ENCODE peak calls at places on chromosomes 5 and 9, in four cellular contexts. One of them, this sample, is unnamed. For H3K27me3 and H3K9me3, the result is how much of the 10 kb centered on the place peaks cover.

GRCh38 chr9:105978822-105979221 is 284.5 kb downstream of the TMEM38B start:
- DNase-seq in uterus: no peak
- DNase-seq in pancreas: no peak
- DNase-seq in right cardiac atrium: no peak
- DNase-seq in this sample: no peak

GRCh38 chr9:123371228-123371584 is 15.2 kb downstream of the CRB2 start:
- DNase-seq in uterus: no peak
- DNase-seq in pancreas: no peak
- DNase-seq in right cardiac atrium: no peak
- DNase-seq in this sample: no peak

GRCh38 chr5:90530736-90531487 is 1.5 kb upstream of the LYSMD3 start:
- DNase-seq in uterus: peak
- DNase-seq in pancreas: no peak
- DNase-seq in right cardiac atrium: no peak
- DNase-seq in this sample: no peak

GRCh38 chr5:131167615-131168014 is 2.6 kb upstream of the HINT1 start:
- DNase-seq in uterus: no peak
- DNase-seq in pancreas: no peak
- DNase-seq in right cardiac atrium: no peak
- DNase-seq in this sample: no peak

GRCh38 chr5:176608937-176609723 is 826 bp downstream of the GPRIN1 start:
- DNase-seq in uterus: no peak
- DNase-seq in pancreas: no peak
- DNase-seq in right cardiac atrium: peak
- DNase-seq in this sample: no peak

GRCh38 chr5:159330131-159330530 is at the start of gene IL12B:
- DNase-seq in uterus: no peak
- DNase-seq in pancreas: no peak
- DNase-seq in right cardiac atrium: no peak
- DNase-seq in this sample: no peak

GRCh38 chr5:132826424-132827082 is 3.9 kb downstream of the SHROOM1 start:
- DNase-seq in uterus: no peak
- DNase-seq in pancreas: no peak
- DNase-seq in right cardiac atrium: no peak
- DNase-seq in this sample: no peak

GRCh38 chr9:106875548-106875947 is 12.6 kb downstream of the ZNF462 start:
- DNase-seq in uterus: no peak
- DNase-seq in pancreas: no peak
- DNase-seq in right cardiac atrium: no peak
- DNase-seq in this sample: no peak

GRCh38 chr5:3059488-3059887 is 308.0 kb upstream of the IRX2 start:
- DNase-seq in uterus: no peak
- DNase-seq in pancreas: no peak
- DNase-seq in right cardiac atrium: no peak
- DNase-seq in this sample: no peak

GRCh38 chr9:34428325-34428958 is 29.9 kb downstream of the FAM219A start:
- DNase-seq in uterus: no peak
- DNase-seq in pancreas: no peak
- DNase-seq in right cardiac atrium: no peak
- DNase-seq in this sample: no peak

GRCh38 chr5:167902298-167902697 is 389.1 kb upstream of the WWC1 start:
- DNase-seq in uterus: no peak
- DNase-seq in pancreas: no peak
- DNase-seq in right cardiac atrium: no peak
- DNase-seq in this sample: no peak

GRCh38 chr5:143054480-143054941 is 284.3 kb downstream of the ARHGAP26 start:
- DNase-seq in uterus: no peak
- DNase-seq in pancreas: no peak
- DNase-seq in right cardiac atrium: no peak
- DNase-seq in this sample: no peak

GRCh38 chr5:131671409-131671808 is 36.4 kb upstream of the RAPGEF6 start:
- DNase-seq in uterus: no peak
- DNase-seq in pancreas: no peak
- DNase-seq in right cardiac atrium: no peak
- DNase-seq in this sample: no peak

GRCh38 chr5:7805379-7805778 is 45.6 kb downstream of the CFAP90 start:
- DNase-seq in uterus: no peak
- DNase-seq in pancreas: no peak
- DNase-seq in right cardiac atrium: no peak
- DNase-seq in this sample: no peak

GRCh38 chr9:128882677-128883590 is 1.0 kb downstream of the LRRC8A start:
- DNase-seq in uterus: peak
- DNase-seq in pancreas: no peak
- DNase-seq in right cardiac atrium: peak
- DNase-seq in this sample: no peak

GRCh38 chr5:31193591-31194457 is at the start of gene CDH6:
- DNase-seq in uterus: no peak
- DNase-seq in pancreas: no peak
- DNase-seq in right cardiac atrium: peak
- DNase-seq in this sample: no peak

GRCh38 chr9:84983749-84984148 is 314.2 kb downstream of the NTRK2 start:
- DNase-seq in uterus: no peak
- DNase-seq in pancreas: no peak
- DNase-seq in right cardiac atrium: no peak
- DNase-seq in this sample: no peak

GRCh38 chr5:66494437-66494836 is 101.8 kb upstream of the MAST4 start:
- DNase-seq in uterus: no peak
- DNase-seq in pancreas: no peak
- DNase-seq in right cardiac atrium: no peak
- DNase-seq in this sample: no peak

GRCh38 chr9:113593682-113594281 is 130.3 kb downstream of the RGS3 start:
- DNase-seq in uterus: peak
- DNase-seq in pancreas: peak
- DNase-seq in right cardiac atrium: peak
- DNase-seq in this sample: no peak

GRCh38 chr5:10333154-10334006 is 20.1 kb upstream of the MARCHF6 start:
- DNase-seq in uterus: no peak
- DNase-seq in pancreas: peak
- DNase-seq in right cardiac atrium: peak
- DNase-seq in this sample: no peak

GRCh38 chr9:137960496-137960895 is 82.9 kb downstream of the CACNA1B start:
- DNase-seq in uterus: no peak
- DNase-seq in pancreas: no peak
- DNase-seq in right cardiac atrium: no peak
- DNase-seq in this sample: no peak

GRCh38 chr5:153543959-153544470 is 53.5 kb downstream of the GRIA1 start:
- DNase-seq in uterus: no peak
- DNase-seq in pancreas: no peak
- DNase-seq in right cardiac atrium: no peak
- DNase-seq in this sample: no peak

GRCh38 chr9:116075191-116075590 is 78.4 kb upstream of the PAPPA start:
- DNase-seq in uterus: no peak
- DNase-seq in pancreas: no peak
- DNase-seq in right cardiac atrium: no peak
- DNase-seq in this sample: no peak

GRCh38 chr5:133789428-133789827 is 177.1 kb upstream of the FSTL4 start:
- DNase-seq in uterus: no peak
- DNase-seq in pancreas: no peak
- DNase-seq in right cardiac atrium: no peak
- DNase-seq in this sample: no peak

GRCh38 chr5:95631991-95632675 is 12.2 kb downstream of the GPR150 start:
- DNase-seq in uterus: no peak
- DNase-seq in pancreas: no peak
- DNase-seq in right cardiac atrium: no peak
- DNase-seq in this sample: peak

GRCh38 chr9:130414910-130415746 is 29.6 kb upstream of the ASS1 start:
- DNase-seq in uterus: no peak
- DNase-seq in pancreas: no peak
- DNase-seq in right cardiac atrium: peak
- DNase-seq in this sample: no peak

GRCh38 chr9:96514108-96514824 is 64.3 kb downstream of the HABP4 start:
- DNase-seq in uterus: no peak
- DNase-seq in pancreas: no peak
- DNase-seq in right cardiac atrium: no peak
- DNase-seq in this sample: no peak

GRCh38 chr5:139402561-139403158 is 1.2 kb downstream of the SPATA24 start:
- DNase-seq in uterus: no peak
- DNase-seq in pancreas: no peak
- DNase-seq in right cardiac atrium: no peak
- DNase-seq in this sample: no peak

GRCh38 chr5:124403281-124403680 is 343.2 kb downstream of the ZNF608 start:
- DNase-seq in uterus: no peak
- DNase-seq in pancreas: no peak
- DNase-seq in right cardiac atrium: peak
- DNase-seq in this sample: no peak

GRCh38 chr5:34735436-34736426 is 79.6 kb downstream of the RAI14 start:
- DNase-seq in uterus: no peak
- DNase-seq in pancreas: no peak
- DNase-seq in right cardiac atrium: no peak
- DNase-seq in this sample: no peak

GRCh38 chr5:150601774-150602345 is 38.6 kb upstream of the SYNPO start:
- DNase-seq in uterus: no peak
- DNase-seq in pancreas: no peak
- DNase-seq in right cardiac atrium: peak
- DNase-seq in this sample: no peak

GRCh38 chr9:137255448-137256114 is 454 bp downstream of the NELFB start:
- DNase-seq in uterus: no peak
- DNase-seq in pancreas: peak
- DNase-seq in right cardiac atrium: no peak
- DNase-seq in this sample: no peak

GRCh38 chr9:715310-715709 is 126.2 kb upstream of the DMRT1 start:
- DNase-seq in uterus: no peak
- DNase-seq in pancreas: no peak
- DNase-seq in right cardiac atrium: no peak
- DNase-seq in this sample: no peak

GRCh38 chr5:149380466-149381121 is 1.5 kb upstream of the IL17B start:
- DNase-seq in uterus: peak
- DNase-seq in pancreas: no peak
- DNase-seq in right cardiac atrium: peak
- DNase-seq in this sample: no peak

GRCh38 chr9:133948138-133948537 is 44.0 kb downstream of the VAV2 start:
- DNase-seq in uterus: no peak
- DNase-seq in pancreas: no peak
- DNase-seq in right cardiac atrium: peak
- DNase-seq in this sample: no peak
- H3K27ac ChIP-seq in uterus: no peak
- H3K27ac ChIP-seq in pancreas: no peak
- H3K27ac ChIP-seq in right cardiac atrium: no peak
- H3K27ac ChIP-seq in this sample: no peak

DNA sequence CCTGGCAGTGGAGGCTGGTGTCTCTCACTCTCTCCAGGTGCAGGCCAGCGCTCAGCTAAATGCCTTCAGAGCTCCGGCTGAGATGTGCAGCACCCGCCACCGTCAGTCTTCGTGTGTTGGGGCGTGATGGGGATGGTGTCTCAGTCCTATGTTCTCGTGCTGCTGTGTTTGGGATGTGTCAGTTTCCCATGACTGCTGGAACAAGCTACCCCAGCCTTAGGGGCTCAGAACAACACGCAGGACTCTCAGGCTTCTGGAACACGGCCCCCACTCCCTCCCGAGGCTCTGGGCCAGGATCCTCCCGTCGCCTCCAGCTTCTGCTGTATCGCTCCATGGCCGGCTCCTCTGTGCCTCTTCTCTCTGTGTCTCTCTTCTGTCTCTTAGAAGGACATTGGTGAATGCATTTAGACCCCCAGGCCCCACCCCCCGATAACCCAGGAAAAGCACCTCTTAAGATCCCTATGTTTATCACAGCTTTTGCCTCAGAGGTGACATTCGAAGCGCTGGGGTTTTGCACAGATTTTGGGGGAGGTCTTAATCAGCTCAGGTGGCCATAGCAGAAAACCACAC is 9.6 kb upstream of the CEP72 start:
- DNase-seq in uterus: peak
- DNase-seq in pancreas: no peak
- DNase-seq in right cardiac atrium: no peak
- DNase-seq in this sample: no peak
- H3K27me3 ChIP-seq in uterus: under half
- H3K27me3 ChIP-seq in pancreas: under half
- H3K27me3 ChIP-seq in right cardiac atrium: under half
- H3K27me3 ChIP-seq in this sample: under half

GRCh38 chr5:1429501-1429900 is 15.7 kb downstream of the SLC6A3 start:
- DNase-seq in uterus: no peak
- DNase-seq in pancreas: no peak
- DNase-seq in right cardiac atrium: no peak
- DNase-seq in this sample: peak

GRCh38 chr5:1430121-1430795 is 15.0 kb downstream of the SLC6A3 start:
- DNase-seq in uterus: no peak
- DNase-seq in pancreas: no peak
- DNase-seq in right cardiac atrium: no peak
- DNase-seq in this sample: no peak

GRCh38 chr5:1431021-1431811 is 14.0 kb downstream of the SLC6A3 start:
- DNase-seq in uterus: no peak
- DNase-seq in pancreas: no peak
- DNase-seq in right cardiac atrium: no peak
- DNase-seq in this sample: peak

GRCh38 chr5:1428107-1428506 is 17.1 kb downstream of the SLC6A3 start:
- DNase-seq in uterus: no peak
- DNase-seq in pancreas: no peak
- DNase-seq in right cardiac atrium: no peak
- DNase-seq in this sample: no peak

GRCh38 chr5:1429066-1429465 is 16.2 kb downstream of the SLC6A3 start:
- DNase-seq in uterus: no peak
- DNase-seq in pancreas: no peak
- DNase-seq in right cardiac atrium: no peak
- DNase-seq in this sample: no peak
- H3K9me3 ChIP-seq in uterus: under half
- H3K9me3 ChIP-seq in pancreas: under half
- H3K9me3 ChIP-seq in right cardiac atrium: under half
- H3K9me3 ChIP-seq in this sample: under half

DNA sequence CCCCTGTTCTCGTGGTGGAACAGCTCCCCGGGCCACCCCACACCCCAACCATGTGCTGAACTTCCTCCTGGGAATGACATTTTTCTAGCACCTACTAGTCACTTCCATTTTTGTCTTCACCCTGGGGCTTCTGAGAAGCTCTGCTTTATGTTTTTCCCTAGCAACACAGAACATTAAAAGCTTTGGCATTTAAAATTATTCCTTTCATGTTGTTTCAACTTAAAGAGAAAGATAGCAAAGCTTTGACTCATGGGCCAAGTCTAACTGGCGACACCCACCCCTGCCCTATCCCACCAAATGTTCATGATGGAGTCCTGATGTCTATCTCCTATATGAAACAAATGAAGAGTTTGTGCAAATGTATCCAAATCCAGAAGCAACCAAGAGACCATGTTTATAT is 22.4 kb downstream of the BOD1 start:
- DNase-seq in uterus: no peak
- DNase-seq in pancreas: no peak
- DNase-seq in right cardiac atrium: no peak
- DNase-seq in this sample: no peak
- H3K27ac ChIP-seq in uterus: no peak
- H3K27ac ChIP-seq in pancreas: no peak
- H3K27ac ChIP-seq in right cardiac atrium: no peak
- H3K27ac ChIP-seq in this sample: no peak

GRCh38 chr9:134772331-134772730 is 108.3 kb upstream of the FCN2 start:
- DNase-seq in uterus: no peak
- DNase-seq in pancreas: no peak
- DNase-seq in right cardiac atrium: peak
- DNase-seq in this sample: no peak
- H3K27me3 ChIP-seq in uterus: under half
- H3K27me3 ChIP-seq in pancreas: under half
- H3K27me3 ChIP-seq in right cardiac atrium: under half
- H3K27me3 ChIP-seq in this sample: under half

This sample was measured in CD4-positive, alpha-beta T cell.